ENCODE peak calls at places on chromosomes 3 and 15, in five cellular contexts. W, G, X, K and U are unnamed samples.

GRCh38 chr15:94019062-94019461 is 212.3 kb upstream of the MCTP2 start:
- DNase-seq in W (no peak), G (no peak), X (no peak), K (no peak), U (no peak)

GRCh38 chr3:141129049-141130038 is 78.2 kb downstream of the SPSB4 start:
- DNase-seq in W (no peak), G (no peak), X (no peak), K (no peak), U (no peak)

GRCh38 chr15:92018535-92019239 is 165.2 kb downstream of the SLCO3A1 start:
- DNase-seq in W (no peak), G (no peak), X (no peak), K (no peak), U (no peak)

GRCh38 chr15:81113861-81114261 is 20.2 kb upstream of the CFAP161 start:
- DNase-seq in W (no peak), G (no peak), X (no peak), K (peak), U (no peak)

GRCh38 chr3:45915518-45916231 is 27.6 kb upstream of the CXCR6 start:
- DNase-seq in W (no peak), G (no peak), X (no peak), K (no peak), U (peak)

GRCh38 chr15:68440136-68440535 is 8.2 kb upstream of the ITGA11 start:
- DNase-seq in W (no peak), G (no peak), X (no peak), K (no peak), U (no peak)

GRCh38 chr3:197202694-197203093 is 95.7 kb downstream of the DLG1 start:
- DNase-seq in W (no peak), G (no peak), X (no peak), K (no peak), U (no peak)

GRCh38 chr3:109553573-109554371 is 216.4 kb upstream of the DPPA4 start:
- DNase-seq in W (no peak), G (no peak), X (no peak), K (peak), U (no peak)

GRCh38 chr15:78859971-78860733 is 12.5 kb upstream of the MORF4L1 start:
- DNase-seq in W (peak), G (peak), X (peak), K (peak), U (peak)

GRCh38 chr3:197186887-197187588 is 111.4 kb downstream of the DLG1 start:
- DNase-seq in W (no peak), G (no peak), X (no peak), K (peak), U (peak)

GRCh38 chr15:69750253-69750652 is 297.6 kb downstream of the RPLP1 start:
- DNase-seq in W (no peak), G (no peak), X (no peak), K (no peak), U (no peak)

GRCh38 chr15:49101536-49101935 is 53.9 kb downstream of the COPS2 start:
- DNase-seq in W (no peak), G (no peak), X (no peak), K (no peak), U (no peak)

GRCh38 chr15:51162865-51163762 is 68.4 kb upstream of the TNFAIP8L3 start:
- DNase-seq in W (peak), G (peak), X (peak), K (peak), U (peak)

GRCh38 chr3:172550347-172550943 is 27.2 kb upstream of the TNFSF10 start:
- DNase-seq in W (no peak), G (no peak), X (no peak), K (no peak), U (no peak)

GRCh38 chr3:138051946-138052802 is 42.2 kb downstream of the CLDN18 start:
- DNase-seq in W (peak), G (no peak), X (peak), K (peak), U (peak)

GRCh38 chr3:197692641-197693040 is 44.1 kb downstream of the RUBCN start:
- DNase-seq in W (no peak), G (no peak), X (no peak), K (no peak), U (no peak)

GRCh38 chr3:44080507-44080906 is 161.2 kb upstream of the TOPAZ1 start:
- DNase-seq in W (no peak), G (no peak), X (no peak), K (no peak), U (no peak)

GRCh38 chr3:34361921-34362320 is 563.5 kb downstream of the PDCD6IP start:
- DNase-seq in W (no peak), G (no peak), X (no peak), K (no peak), U (no peak)

DNA sequence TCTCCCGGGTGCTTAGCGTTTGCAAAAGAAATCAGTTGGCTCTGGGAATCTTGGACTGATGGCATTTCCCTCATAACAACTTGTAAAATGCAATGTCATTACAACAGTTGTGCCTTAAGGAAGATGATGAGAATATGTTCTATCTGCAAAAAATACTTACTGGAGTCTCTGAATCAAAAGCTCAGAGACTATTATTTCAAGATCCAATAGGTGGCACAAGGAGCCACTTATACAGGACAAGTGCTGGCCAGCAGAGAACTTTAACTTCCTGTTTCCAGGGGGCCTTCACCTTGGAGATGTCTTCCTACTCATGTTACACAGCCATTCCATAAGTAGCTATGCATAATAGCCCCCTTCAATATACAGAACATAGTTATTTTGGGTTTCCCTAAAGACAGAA is 8.9 kb upstream of the RPS27L start:
- DNase-seq in W (no peak), G (no peak), X (no peak), K (peak), U (peak)
- TF ChIP-seq CTCF in W (no peak), G (no peak), X (no peak), K (peak), U (no peak)

GRCh38 chr3:52795298-52795900 is 803 bp downstream of the ITIH3 start:
- DNase-seq in W (no peak), G (no peak), X (no peak), K (no peak), U (no peak)
- TF ChIP-seq CTCF in W (no peak), G (no peak), X (no peak), K (no peak), U (no peak)

DNA sequence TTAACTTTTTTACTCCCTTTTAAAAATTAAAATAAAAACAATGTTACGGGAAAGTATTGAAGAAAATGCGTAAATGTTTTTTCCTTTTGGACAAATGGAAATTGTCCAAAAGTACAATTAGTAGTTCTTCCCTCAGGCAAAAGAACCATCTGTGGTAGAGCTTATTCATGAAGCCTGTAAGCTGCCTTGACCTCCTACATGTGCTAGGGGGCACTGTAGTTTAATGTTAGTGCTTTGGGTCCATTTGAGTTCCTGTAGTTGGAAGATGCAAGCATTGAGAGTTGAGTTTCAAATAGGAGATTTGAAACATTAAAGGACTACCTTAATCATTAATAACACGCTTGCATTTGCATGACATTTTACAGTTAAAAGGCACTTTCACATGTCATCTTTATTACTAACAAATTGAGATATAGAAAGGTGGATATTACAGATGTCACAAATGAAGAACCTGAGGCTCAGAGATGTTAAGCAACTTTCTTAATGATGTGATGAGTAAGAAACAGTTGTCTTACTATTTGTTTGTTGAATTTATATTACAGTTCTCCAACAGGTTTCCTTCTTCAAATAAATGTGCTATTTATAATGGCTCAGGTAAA is 1.8 kb upstream of the ZNF385D start:
- DNase-seq in W (no peak), G (no peak), X (peak), K (peak), U (peak)
- TF ChIP-seq CTCF in W (peak), G (peak), X (peak), K (peak), U (no peak)

GRCh38 chr15:57019496-57020160 is 101.2 kb downstream of the TCF12 start:
- DNase-seq in W (no peak), G (no peak), X (no peak), K (no peak), U (peak)

GRCh38 chr15:57018151-57018550 is 99.7 kb downstream of the TCF12 start:
- DNase-seq in W (no peak), G (no peak), X (no peak), K (no peak), U (no peak)

GRCh38 chr15:57015897-57016296 is 97.5 kb downstream of the TCF12 start:
- DNase-seq in W (no peak), G (no peak), X (no peak), K (no peak), U (peak)

GRCh38 chr15:57015360-57015759 is 96.9 kb downstream of the TCF12 start:
- DNase-seq in W (no peak), G (no peak), X (no peak), K (no peak), U (no peak)

GRCh38 chr15:57017024-57017423 is 98.6 kb downstream of the TCF12 start:
- DNase-seq in W (no peak), G (no peak), X (no peak), K (peak), U (no peak)
- TF ChIP-seq CTCF in W (peak), G (peak), X (peak), K (peak), U (no peak)

GRCh38 chr3:134370611-134371451 is 3.4 kb downstream of the AMOTL2 start:
- DNase-seq in W (no peak), G (peak), X (no peak), K (no peak), U (no peak)

GRCh38 chr3:134373278-134373941 is 837 bp downstream of the AMOTL2 start:
- DNase-seq in W (peak), G (peak), X (peak), K (peak), U (peak)

GRCh38 chr3:134369861-134370596 is 4.2 kb downstream of the AMOTL2 start:
- DNase-seq in W (no peak), G (peak), X (no peak), K (no peak), U (no peak)

GRCh38 chr3:134372405-134373277 is 1.6 kb downstream of the AMOTL2 start:
- DNase-seq in W (no peak), G (no peak), X (no peak), K (no peak), U (no peak)

GRCh38 chr3:134371542-134372324 is 2.5 kb downstream of the AMOTL2 start:
- DNase-seq in W (no peak), G (peak), X (no peak), K (no peak), U (no peak)
- TF ChIP-seq CTCF in W (peak), G (no peak), X (no peak), K (peak), U (no peak)

GRCh38 chr3:112786002-112786590 is 60.6 kb downstream of the CD200R1L start:
- DNase-seq in W (no peak), G (no peak), X (no peak), K (no peak), U (no peak)
- TF ChIP-seq CTCF in W (no peak), G (no peak), X (no peak), K (no peak), U (no peak)

DNA sequence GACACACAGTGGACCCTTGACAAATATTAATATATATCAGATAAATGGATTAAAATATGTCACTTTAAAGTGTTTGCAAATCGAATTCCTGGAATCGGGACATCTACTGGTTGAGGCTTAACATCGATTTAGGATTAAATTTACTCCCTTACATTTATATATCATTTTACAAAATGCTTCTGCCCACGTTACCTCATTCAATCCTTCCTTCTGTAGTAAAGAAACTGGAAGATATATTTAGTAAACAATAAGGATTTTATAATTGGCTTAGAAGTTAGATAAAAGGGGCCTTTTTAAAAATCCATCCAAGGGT is 1.3 kb downstream of the CLPX start:
- DNase-seq in W (no peak), G (no peak), X (no peak), K (no peak), U (no peak)
- TF ChIP-seq CTCF in W (peak), G (no peak), X (no peak), K (no peak), U (no peak)